ENCODE peak calls at places on chromosomes 2 and 18, in ten cellular contexts. X is coronary artery; J is IMR-90; G is brain microvascular endothelial cell; T is lower lobe of right lung; O is CD8-positive, alpha-beta T cell; K is fibroblast of pulmonary artery; H is A549; S is AG09309; B is endothelial cell of umbilical vein. D is an unnamed sample.

GRCh38 chr2:28613181-28613580 is 117.3 kb downstream of the PLB1 start:
- DNase-seq in X (no peak), J (no peak), G (no peak), T (no peak), O (no peak), K (no peak), H (no peak), S (no peak), B (peak), D (no peak)

GRCh38 chr2:27162151-27163121 is 13.6 kb downstream of the TCF23 start:
- DNase-seq in X (no peak), J (peak), G (peak), T (no peak), O (no peak), K (no peak), H (peak), S (no peak), B (no peak), D (no peak)

GRCh38 chr2:46335966-46336436 is 38.8 kb downstream of the EPAS1 start:
- DNase-seq in X (no peak), J (no peak), G (no peak), T (peak), O (no peak), K (no peak), H (peak), S (no peak), B (no peak), D (no peak)

GRCh38 chr2:54577035-54577434 is 120.9 kb downstream of the SPTBN1 start:
- DNase-seq in X (no peak), J (no peak), G (no peak), T (no peak), O (no peak), K (no peak), H (peak), S (no peak), B (peak), D (no peak)

GRCh38 chr2:134218928-134219707 is 34.8 kb upstream of the MGAT5 start:
- DNase-seq in X (no peak), J (no peak), G (no peak), T (peak), O (no peak), K (no peak), H (no peak), S (no peak), B (no peak), D (no peak)

GRCh38 chr2:86622409-86622877 is 1.2 kb downstream of the RNF103 start:
- DNase-seq in X (peak), J (peak), G (no peak), T (peak), O (no peak), K (peak), H (peak), S (no peak), B (peak), D (no peak)

GRCh38 chr2:48738806-48739205 is 16.7 kb downstream of the LHCGR start:
- DNase-seq in X (no peak), J (peak), G (no peak), T (no peak), O (no peak), K (peak), H (peak), S (no peak), B (peak), D (no peak)

GRCh38 chr2:88666576-88666975 is 24.9 kb upstream of the RPIA start:
- DNase-seq in X (no peak), J (no peak), G (no peak), T (no peak), O (no peak), K (no peak), H (no peak), S (no peak), B (no peak), D (no peak)

GRCh38 chr2:229296016-229296415 is 24.9 kb upstream of the PID1 start:
- DNase-seq in X (no peak), J (no peak), G (no peak), T (no peak), O (no peak), K (peak), H (no peak), S (no peak), B (no peak), D (no peak)

GRCh38 chr2:42116195-42117181 is 52.7 kb upstream of the EML4 start:
- DNase-seq in X (no peak), J (peak), G (peak), T (no peak), O (no peak), K (peak), H (no peak), S (no peak), B (no peak), D (peak)

GRCh38 chr2:172113617-172114016 is 10.9 kb upstream of the DLX2 start:
- DNase-seq in X (no peak), J (peak), G (no peak), T (no peak), O (no peak), K (peak), H (peak), S (no peak), B (peak), D (no peak)

GRCh38 chr2:29573602-29574001 is 347.8 kb downstream of the ALK start:
- DNase-seq in X (no peak), J (no peak), G (no peak), T (no peak), O (no peak), K (no peak), H (no peak), S (no peak), B (no peak), D (no peak)

GRCh38 chr2:30272761-30273573 is 41.6 kb downstream of the LBH start:
- DNase-seq in X (peak), J (peak), G (peak), T (no peak), O (no peak), K (peak), H (peak), S (no peak), B (peak), D (no peak)

GRCh38 chr2:17736989-17737388 is 16.6 kb downstream of the SMC6 start:
- DNase-seq in X (no peak), J (peak), G (no peak), T (no peak), O (no peak), K (peak), H (no peak), S (peak), B (peak), D (peak)

GRCh38 chr2:44267269-44268258 is 7.7 kb upstream of the SLC3A1 start:
- DNase-seq in X (peak), J (no peak), G (no peak), T (no peak), O (no peak), K (peak), H (no peak), S (no peak), B (no peak), D (no peak)

GRCh38 chr2:239898292-239898925 is 126.7 kb downstream of the NDUFA10 start:
- DNase-seq in X (peak), J (no peak), G (no peak), T (no peak), O (no peak), K (no peak), H (no peak), S (no peak), B (no peak), D (no peak)

GRCh38 chr2:149744845-149745244 is 157.3 kb upstream of the MMADHC start:
- DNase-seq in X (no peak), J (peak), G (no peak), T (no peak), O (no peak), K (peak), H (peak), S (no peak), B (no peak), D (no peak)

GRCh38 chr18:13915391-13915790 is at the start of gene MC2R:
- DNase-seq in X (no peak), J (no peak), G (no peak), T (no peak), O (no peak), K (no peak), H (no peak), S (no peak), B (no peak), D (no peak)

GRCh38 chr2:157784169-157784822 is 91.8 kb downstream of the ACVR1 start:
- DNase-seq in X (peak), J (peak), G (peak), T (peak), O (no peak), K (peak), H (peak), S (peak), B (peak), D (no peak)

GRCh38 chr2:231191896-231192872 is 6.2 kb upstream of the ARMC9 start:
- DNase-seq in X (peak), J (peak), G (peak), T (peak), O (no peak), K (peak), H (peak), S (peak), B (peak), D (peak)

GRCh38 chr2:47945036-47945781 is 38.9 kb upstream of the FBXO11 start:
- DNase-seq in X (no peak), J (no peak), G (no peak), T (no peak), O (no peak), K (no peak), H (no peak), S (no peak), B (no peak), D (no peak)

GRCh38 chr2:8625399-8626283 is 56.2 kb upstream of the ID2 start:
- DNase-seq in X (no peak), J (no peak), G (no peak), T (peak), O (no peak), K (no peak), H (peak), S (no peak), B (no peak), D (no peak)

GRCh38 chr2:239593965-239594771 is 193.3 kb upstream of the HDAC4 start:
- DNase-seq in X (peak), J (no peak), G (no peak), T (peak), O (no peak), K (no peak), H (no peak), S (no peak), B (no peak), D (no peak)

GRCh38 chr2:218679119-218679518 is 7.2 kb downstream of the STK36 start:
- DNase-seq in X (no peak), J (peak), G (no peak), T (no peak), O (no peak), K (no peak), H (no peak), S (no peak), B (peak), D (no peak)

GRCh38 chr2:47035615-47036488 is 119.3 kb downstream of the STPG4 start:
- DNase-seq in X (no peak), J (no peak), G (no peak), T (no peak), O (no peak), K (no peak), H (no peak), S (no peak), B (no peak), D (no peak)

GRCh38 chr18:7601249-7601620 is 34.1 kb downstream of the PTPRM start:
- DNase-seq in X (no peak), J (peak), G (peak), T (no peak), O (no peak), K (peak), H (no peak), S (no peak), B (peak), D (no peak)

GRCh38 chr2:1795842-1796580 is 51.7 kb upstream of the PXDN start:
- DNase-seq in X (no peak), J (no peak), G (no peak), T (no peak), O (no peak), K (no peak), H (no peak), S (peak), B (no peak), D (no peak)

GRCh38 chr2:50345691-50346090 is 686.2 kb downstream of the NRXN1 start:
- DNase-seq in X (no peak), J (no peak), G (no peak), T (no peak), O (no peak), K (no peak), H (no peak), S (no peak), B (no peak), D (no peak)

GRCh38 chr2:157329524-157329923 is 3.9 kb upstream of the ERMN start:
- DNase-seq in X (no peak), J (no peak), G (no peak), T (no peak), O (no peak), K (no peak), H (no peak), S (no peak), B (no peak), D (no peak)

GRCh38 chr2:158098171-158098570 is 3.5 kb upstream of the UPP2 start:
- DNase-seq in X (no peak), J (no peak), G (no peak), T (no peak), O (no peak), K (no peak), H (no peak), S (no peak), B (no peak), D (no peak)

GRCh38 chr2:147716906-147717305 is 127.9 kb upstream of the ACVR2A start:
- DNase-seq in X (no peak), J (no peak), G (no peak), T (no peak), O (no peak), K (no peak), H (no peak), S (no peak), B (no peak), D (no peak)

GRCh38 chr18:25253136-25253535 is 98.8 kb downstream of the ZNF521 start:
- DNase-seq in X (no peak), J (no peak), G (no peak), T (no peak), O (no peak), K (no peak), H (no peak), S (no peak), B (peak), D (no peak)

GRCh38 chr2:234026111-234026510 is 24.4 kb upstream of the SPP2 start:
- DNase-seq in X (no peak), J (peak), G (peak), T (no peak), O (no peak), K (no peak), H (no peak), S (no peak), B (no peak), D (no peak)

DNA sequence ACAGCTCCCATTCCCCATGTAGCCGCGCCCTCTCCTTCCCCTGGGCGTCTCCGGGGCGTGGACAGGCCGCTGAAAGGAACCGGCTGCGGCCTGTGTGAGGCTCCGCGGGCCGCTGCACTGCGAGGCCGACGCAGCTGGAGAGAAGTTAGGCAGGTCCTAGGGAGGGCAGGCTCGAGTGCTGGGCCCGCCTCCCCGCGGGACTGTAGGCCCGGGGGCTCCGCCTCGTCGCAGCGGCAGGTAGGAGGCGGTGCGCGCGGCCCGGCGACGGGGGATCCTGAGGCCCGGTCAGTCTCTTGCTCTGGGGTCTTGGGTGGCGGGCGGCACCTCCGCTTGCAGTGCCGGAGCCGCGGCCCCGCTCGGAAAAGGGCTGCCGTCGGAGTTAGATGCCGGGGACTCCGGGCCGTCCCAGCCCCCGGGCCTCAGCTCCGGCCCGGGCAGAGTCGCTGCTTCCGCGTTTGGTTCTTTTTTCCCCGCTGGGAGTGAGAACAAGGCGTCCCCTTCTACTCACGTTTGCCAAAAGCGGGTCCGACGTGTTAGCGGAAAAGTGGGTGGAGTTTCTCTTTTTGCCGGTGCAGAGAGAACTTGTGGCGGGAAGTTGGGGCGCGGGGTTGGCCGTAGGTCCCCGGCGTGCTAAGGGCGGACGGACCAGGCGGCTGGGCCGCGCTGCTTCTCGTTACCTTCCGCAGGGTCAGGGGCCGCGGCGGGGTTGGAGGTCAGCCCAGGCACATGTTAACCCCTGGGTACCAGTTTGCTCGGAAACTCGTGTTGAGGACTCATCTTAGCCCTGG is at the start of gene VRK2:
- DNase-seq in X (peak), J (peak), G (peak), T (peak), O (peak), K (peak), H (peak), S (no peak), B (peak), D (no peak)
- TF ChIP-seq CTCF in X (no peak), J (no peak), G (no peak), T (no peak), O (no peak), K (no peak), H (no peak), S (no peak), B (no peak), D (no peak)

DNA sequence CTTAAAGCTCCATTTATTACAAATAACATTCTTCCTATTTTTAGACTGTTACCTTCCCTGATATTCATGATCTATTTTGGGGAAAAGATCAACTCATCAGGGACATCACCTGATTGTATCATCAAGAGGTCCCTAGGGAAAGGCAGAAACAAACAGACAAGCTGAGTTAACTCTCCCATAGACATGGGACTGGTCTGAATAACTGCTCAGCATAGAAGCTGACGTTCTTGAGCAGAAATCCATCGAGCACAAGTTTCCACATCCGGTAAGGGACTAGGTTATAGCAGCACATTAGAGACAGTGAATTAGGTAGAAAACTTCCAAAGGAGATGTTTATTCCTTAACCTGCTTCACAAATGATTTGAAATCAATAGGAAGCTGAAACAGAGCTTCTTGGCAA is 1100.4 kb upstream of the SLC39A10 start:
- DNase-seq in X (no peak), J (no peak), G (no peak), T (no peak), O (no peak), K (no peak), H (no peak), S (no peak), B (no peak), D (no peak)
- H3K4me3 ChIP-seq in X (no peak), J (no peak), G (no peak), T (no peak), O (no peak), K (no peak), H (no peak), S (no peak), B (no peak), D (no peak)

GRCh38 chr2:159124931-159125467 is 156.6 kb downstream of the TANC1 start:
- DNase-seq in X (no peak), J (no peak), G (no peak), T (no peak), O (no peak), K (no peak), H (no peak), S (no peak), B (peak), D (no peak)
- TF ChIP-seq CTCF in X (no peak), J (no peak), G (no peak), T (no peak), O (no peak), K (no peak), H (no peak), S (no peak), B (no peak), D (no peak)

GRCh38 chr18:3595282-3596273 is 145.6 kb downstream of the TGIF1 start:
- DNase-seq in X (no peak), J (peak), G (peak), T (no peak), O (no peak), K (peak), H (peak), S (peak), B (peak), D (peak)
- H3K4me3 ChIP-seq in X (peak), J (peak), G (peak), T (peak), O (peak), K (peak), H (peak), S (peak), B (peak), D (peak)